ENCODE peak calls at places on chromosomes 12 and 14, in eight cellular contexts. M is A549; X is AG08395; H is activated CD4-positive, alpha-beta T cell treated with anti-CD3 and anti-CD28 coated beads for 24 hours; Q is EL; S is NK-92 treated with Interleukin-12 subunit alpha and Interleukin-12 subunit beta, amount 100 ng/mL, for 24 hours; W is T47D; A is left ventricle myocardium superior. D is an unnamed sample.

GRCh38 chr14:90986510-90986909 is 73.9 kb downstream of the RPS6KA5 start:
- DNase-seq in X (no peak), H (no peak), S (no peak), A (no peak), Q (no peak), W (no peak), M (no peak), D (peak)

GRCh38 chr12:7383157-7383556 is 60.8 kb downstream of the CD163L1 start:
- DNase-seq in Q (no peak), W (no peak), X (no peak), M (no peak), A (no peak), S (no peak), H (no peak), D (no peak)

GRCh38 chr14:104953097-104953496 is 25.1 kb downstream of the AHNAK2 start:
- DNase-seq in S (no peak), M (no peak), X (no peak), H (no peak), A (no peak), W (no peak), Q (no peak), D (no peak)

GRCh38 chr12:75889214-75889613 is 142.4 kb downstream of the PHLDA1 start:
- DNase-seq in M (no peak), Q (peak), W (no peak), A (no peak), S (no peak), X (no peak), H (no peak), D (no peak)

GRCh38 chr14:74501135-74501614 is 7.6 kb downstream of the ISCA2 start:
- DNase-seq in Q (peak), S (no peak), X (peak), W (no peak), M (peak), A (peak), H (no peak), D (peak)

GRCh38 chr14:24216345-24216699 is 456 bp upstream of the MDP1 start:
- DNase-seq in H (no peak), S (no peak), X (no peak), A (no peak), Q (no peak), M (no peak), W (no peak), D (no peak)

GRCh38 chr12:76763746-76764675 is at the start of gene ZDHHC17:
- DNase-seq in A (peak), Q (peak), W (peak), H (peak), S (peak), X (peak), M (peak), D (peak)

GRCh38 chr12:125634813-125635212 is 569.6 kb downstream of the AACS start:
- DNase-seq in A (no peak), Q (no peak), S (no peak), M (no peak), X (no peak), H (no peak), W (no peak), D (no peak)

GRCh38 chr14:24052656-24053547 is 1.1 kb downstream of the CARMIL3 start:
- DNase-seq in S (peak), H (peak), W (no peak), X (no peak), M (no peak), Q (no peak), A (no peak), D (no peak)

GRCh38 chr14:50230601-50231474 is 540 bp downstream of the SOS2 start:
- DNase-seq in H (no peak), W (peak), M (peak), A (peak), S (peak), Q (peak), X (peak), D (peak)

GRCh38 chr14:53999061-53999488 is 42.5 kb upstream of the BMP4 start:
- DNase-seq in W (peak), X (peak), Q (peak), A (no peak), H (no peak), S (no peak), M (no peak), D (peak)

GRCh38 chr14:59619071-59619470 is 42.5 kb upstream of the CCDC175 start:
- DNase-seq in S (no peak), W (no peak), X (no peak), H (no peak), M (no peak), Q (no peak), A (no peak), D (no peak)

GRCh38 chr12:65728913-65729793 is 95.1 kb upstream of the HMGA2 start:
- DNase-seq in Q (peak), X (peak), A (no peak), W (no peak), H (no peak), M (no peak), S (no peak), D (peak)

GRCh38 chr14:95620659-95621059 is 65.6 kb upstream of the TCL1B start:
- DNase-seq in Q (no peak), M (no peak), A (no peak), H (no peak), S (no peak), X (no peak), W (no peak), D (no peak)

GRCh38 chr12:16359512-16360491 is 12.4 kb downstream of the MGST1 start:
- DNase-seq in W (peak), M (peak), S (no peak), H (no peak), X (peak), Q (peak), A (peak), D (peak)

GRCh38 chr12:39831587-39832315 is 212.1 kb upstream of the ABCD2 start:
- DNase-seq in W (no peak), A (no peak), X (no peak), S (no peak), M (peak), H (no peak), Q (no peak), D (peak)

GRCh38 chr14:58639842-58640484 is 2.2 kb downstream of the DACT1 start:
- DNase-seq in H (no peak), S (no peak), Q (peak), A (no peak), W (peak), M (peak), X (peak), D (peak)

GRCh38 chr12:127389923-127390322 is 877.0 kb upstream of the TMEM132C start:
- DNase-seq in Q (peak), X (peak), S (no peak), H (no peak), M (no peak), A (no peak), W (peak), D (peak)

D was measured in Caco-2.